ENCODE peak calls at places on chromosomes 1 and 21, in six cellular contexts. Z, N, P, S, K and H are unnamed samples.

GRCh38 chr1:183101841-183102276 is 78.6 kb downstream of the LAMC1 start:
- DNase-seq in S (no peak), N (no peak), P (no peak), K (no peak), Z (peak), H (peak)

GRCh38 chr21:16992448-16992847 is 520.4 kb upstream of the CXADR start:
- DNase-seq in P (no peak), K (no peak), Z (no peak), S (no peak), N (no peak), H (no peak)

GRCh38 chr1:112061056-112061455 is 71.6 kb upstream of the KCND3 start:
- DNase-seq in K (no peak), S (no peak), Z (no peak), P (peak), N (no peak), H (no peak)

GRCh38 chr1:22639286-22639685 is 2.9 kb downstream of the C1QA start:
- DNase-seq in K (peak), S (peak), N (no peak), P (no peak), Z (peak), H (no peak)

GRCh38 chr1:246365708-246366107 is 141.4 kb downstream of the SMYD3 start:
- DNase-seq in K (no peak), Z (peak), P (no peak), N (no peak), S (no peak), H (peak)

GRCh38 chr1:192860478-192861185 is 51.8 kb downstream of the RGS2 start:
- DNase-seq in N (no peak), Z (peak), K (no peak), S (no peak), P (no peak), H (no peak)

GRCh38 chr1:147647796-147648633 is 22.3 kb downstream of the ACP6 start:
- DNase-seq in S (no peak), P (no peak), N (no peak), Z (no peak), K (no peak), H (no peak)

GRCh38 chr21:29320021-29320420 is 21.3 kb downstream of the BACH1 start:
- DNase-seq in S (no peak), P (no peak), N (no peak), Z (no peak), K (no peak), H (no peak)

GRCh38 chr1:90850925-90851710 is 134.0 kb upstream of the BARHL2 start:
- DNase-seq in K (peak), P (peak), N (peak), S (peak), Z (peak), H (peak)

GRCh38 chr1:172766462-172766861 is 107.6 kb downstream of the FASLG start:
- DNase-seq in N (no peak), K (no peak), P (no peak), Z (no peak), S (no peak), H (no peak)

GRCh38 chr1:239386453-239387303 is at the start of gene CHRM3:
- DNase-seq in Z (no peak), K (no peak), N (no peak), P (peak), S (peak), H (no peak)
- TF ChIP-seq CTCF in Z (no peak), K (no peak), N (peak), P (no peak), S (peak), H (no peak)

DNA sequence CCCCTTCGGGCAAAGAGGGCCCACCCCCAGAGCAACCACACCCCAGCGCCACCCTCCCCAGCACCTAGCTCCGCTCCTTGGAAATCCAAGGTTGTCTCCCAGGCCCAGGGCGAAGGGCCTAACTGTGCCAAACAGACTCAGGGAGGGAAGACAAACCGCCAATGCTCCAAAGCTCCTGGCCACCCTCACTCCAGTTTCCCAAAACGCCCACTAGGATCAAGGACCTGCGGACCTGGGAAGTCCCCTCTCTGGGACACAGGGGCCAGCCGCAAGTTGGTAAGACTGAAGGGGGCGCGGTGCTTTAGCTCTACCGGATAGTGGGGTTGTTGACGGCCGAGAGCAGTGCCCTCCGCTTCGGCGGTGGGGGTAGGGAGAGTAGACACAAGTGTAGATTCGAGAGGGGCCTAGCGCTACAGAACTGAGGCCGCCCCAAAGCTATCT is 581 bp downstream of the IRF6 start:
- DNase-seq in Z (no peak), K (no peak), N (no peak), S (no peak), P (peak), H (no peak)
- TF ChIP-seq CTCF in Z (no peak), K (no peak), N (peak), S (no peak), P (no peak), H (no peak)

DNA sequence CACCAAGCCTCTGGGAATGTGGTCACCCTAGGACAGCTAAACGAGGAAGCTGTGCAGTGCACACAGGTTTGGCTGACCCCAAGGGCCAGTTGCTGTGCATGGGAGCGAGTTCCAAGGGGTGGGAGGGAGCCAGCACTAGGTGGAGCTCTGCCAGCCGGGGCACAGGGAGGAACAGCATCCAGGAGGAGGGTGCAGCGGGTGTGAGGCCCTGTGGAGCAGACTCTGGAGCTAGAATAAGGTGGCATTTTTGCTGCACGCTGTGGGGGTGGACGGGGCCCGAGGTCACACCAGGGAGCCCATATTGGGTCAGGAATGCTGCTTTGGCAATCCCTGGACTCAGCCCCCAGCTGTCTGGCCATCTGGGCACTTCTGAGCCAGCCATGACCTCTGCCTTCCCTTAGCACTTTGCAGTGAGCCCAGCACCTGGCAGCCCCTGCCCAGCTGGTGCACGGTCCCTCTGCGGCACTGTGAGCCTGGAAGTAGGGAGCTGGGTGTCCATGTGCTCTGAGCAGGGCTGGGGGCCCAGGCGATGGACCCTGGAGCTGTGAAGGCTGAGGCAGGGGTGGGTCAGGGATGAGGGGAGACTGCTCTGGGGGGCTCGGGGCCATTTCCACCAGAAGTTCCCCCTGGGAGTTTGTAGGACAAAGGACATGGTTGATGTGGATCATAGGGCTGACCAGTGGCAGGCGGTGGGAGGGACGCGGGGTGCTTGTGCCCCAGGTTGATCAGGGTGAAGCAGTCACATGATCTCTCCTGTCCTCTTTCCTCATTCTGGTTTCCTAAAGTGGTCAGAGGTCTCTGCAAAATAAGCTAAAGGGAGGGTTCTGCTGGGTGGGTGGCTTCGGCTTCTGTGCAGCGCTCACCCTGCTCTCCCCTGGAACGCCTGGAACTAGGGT is 8.9 kb downstream of the PDXK start:
- DNase-seq in P (no peak), S (no peak), K (no peak), N (no peak), Z (peak), H (no peak)
- TF ChIP-seq CTCF in P (peak), S (peak), K (no peak), N (peak), Z (no peak), H (no peak)

GRCh38 chr1:64973061-64973647 is 6.8 kb upstream of the JAK1 start:
- DNase-seq in K (no peak), Z (no peak), N (no peak), P (no peak), S (no peak), H (no peak)
- TF ChIP-seq CTCF in K (no peak), Z (no peak), N (no peak), P (no peak), S (no peak), H (no peak)

GRCh38 chr1:16067127-16067768 is 6.2 kb downstream of the FAM131C start:
- DNase-seq in Z (peak), K (no peak), S (no peak), P (peak), N (peak), H (no peak)
- TF ChIP-seq CTCF in Z (no peak), K (no peak), S (no peak), P (no peak), N (no peak), H (no peak)